ENCODE peak calls at places on chromosomes 13 and 19, in ten cellular contexts. F is H9; E is AG04450; R is dorsolateral prefrontal cortex; Q is breast epithelium; S is heart right ventricle; J is CD4-positive, alpha-beta memory T cell; U is Caco-2; T is colonic mucosa; X is left lung. K is an unnamed sample. For H3K27me3, the result is how much of the 10 kb centered on the place peaks cover.

GRCh38 chr13:40120288-40120687 is 464.8 kb downstream of the COG6 start:
- DNase-seq in R (no peak), T (no peak), Q (no peak), U (no peak), E (no peak), X (no peak), J (no peak), S (no peak), F (no peak), K (no peak)

GRCh38 chr13:106477303-106477702 is 58.2 kb downstream of the EFNB2 start:
- DNase-seq in Q (no peak), X (no peak), R (no peak), S (no peak), E (no peak), J (no peak), T (peak), F (no peak), U (no peak), K (peak)

GRCh38 chr13:22387899-22388298 is 717.0 kb downstream of the FGF9 start:
- DNase-seq in Q (no peak), R (no peak), S (no peak), F (no peak), J (no peak), U (no peak), T (no peak), E (no peak), X (no peak), K (no peak)

GRCh38 chr19:17610384-17610783 is 54.9 kb downstream of the COLGALT1 start:
- DNase-seq in U (no peak), F (no peak), J (peak), R (no peak), X (no peak), E (no peak), Q (no peak), T (no peak), S (no peak), K (peak)

GRCh38 chr13:53781941-53782340 is 753.3 kb downstream of the OLFM4 start:
- DNase-seq in X (no peak), U (no peak), T (no peak), F (peak), J (no peak), E (no peak), Q (no peak), R (no peak), S (no peak), K (no peak)

GRCh38 chr19:43634877-43635560 is 4.6 kb downstream of the CADM4 start:
- DNase-seq in X (peak), J (no peak), U (no peak), E (no peak), Q (no peak), S (no peak), T (no peak), R (peak), F (peak), K (no peak)

GRCh38 chr13:110106726-110107125 is 200.2 kb downstream of the COL4A1 start:
- DNase-seq in J (no peak), F (peak), R (peak), S (peak), X (no peak), U (no peak), E (no peak), Q (no peak), T (no peak), K (no peak)

GRCh38 chr13:77703426-77703825 is 5.9 kb downstream of the SLAIN1 start:
- DNase-seq in T (no peak), J (no peak), E (no peak), Q (no peak), S (no peak), R (no peak), X (no peak), U (no peak), F (no peak), K (no peak)

GRCh38 chr19:44512326-44513298 is 12.3 kb upstream of the ZNF180 start:
- DNase-seq in E (peak), X (no peak), T (peak), Q (no peak), U (peak), J (no peak), S (no peak), F (peak), R (no peak), K (peak)

GRCh38 chr19:39301021-39301420 is 4.8 kb downstream of the IFNL1 start:
- DNase-seq in U (peak), S (no peak), J (no peak), F (no peak), E (no peak), T (no peak), Q (no peak), R (no peak), X (no peak), K (no peak)
- H3K27me3 ChIP-seq in U (under half), S (half or more), J (under half), F (under half), E (under half), T (under half), Q (under half), R (under half), X (under half), K (under half)

DNA sequence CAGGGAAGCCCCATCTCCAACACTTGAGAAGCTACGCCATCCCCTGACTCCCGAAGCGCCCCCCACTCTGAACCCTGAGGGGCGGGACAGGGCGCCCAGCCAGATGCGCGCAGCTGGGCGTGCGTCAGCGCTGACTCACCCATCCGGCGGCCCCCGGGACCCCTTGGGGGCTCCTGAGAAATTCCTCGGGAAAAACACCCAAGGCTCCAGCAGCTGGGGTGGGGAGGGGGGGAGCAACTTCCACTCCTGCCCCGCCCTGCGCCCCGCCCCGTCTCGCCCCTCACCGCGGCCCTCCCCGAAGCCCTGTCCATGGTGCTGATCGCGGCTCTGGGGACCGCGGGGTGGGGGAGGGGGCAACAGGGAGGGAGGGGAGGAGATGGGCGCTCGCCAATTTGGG is 1.0 kb downstream of the COL5A3 start:
- DNase-seq in X (no peak), U (no peak), Q (no peak), S (peak), T (peak), R (no peak), F (peak), E (peak), J (peak), K (no peak)
- H3K27me3 ChIP-seq in X (under half), U (under half), Q (half or more), S (half or more), T (under half), R (half or more), F (under half), E (under half), J (under half), K (under half)

GRCh38 chr19:13670846-13671245 is 93.5 kb upstream of the MRI1 start:
- DNase-seq in T (no peak), E (no peak), R (no peak), S (no peak), J (no peak), Q (no peak), U (no peak), F (no peak), X (no peak), K (no peak)
- H3K27me3 ChIP-seq in T (under half), E (under half), R (under half), S (under half), J (under half), Q (under half), U (under half), F (under half), X (under half), K (under half)

DNA sequence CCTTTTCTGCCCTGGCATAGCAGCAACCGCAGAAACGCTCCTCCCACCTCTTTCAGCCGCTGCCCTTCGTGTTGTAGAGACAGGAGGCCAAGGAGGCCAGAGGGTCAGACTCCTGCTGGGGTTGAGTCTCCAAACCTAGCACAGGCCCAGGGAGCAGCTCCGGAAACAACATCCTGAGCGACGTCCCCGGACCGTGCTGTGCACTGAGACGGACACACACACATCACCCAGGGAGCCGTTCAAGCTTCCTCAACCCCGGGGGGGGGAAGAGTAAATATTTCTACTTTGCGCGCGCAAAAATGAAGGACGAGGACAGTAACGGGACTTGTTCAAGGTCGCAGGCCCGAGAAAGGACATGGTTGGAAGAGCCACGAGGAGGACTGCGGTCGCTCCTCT is 657 bp downstream of the ZNF550 start:
- DNase-seq in U (peak), T (peak), F (peak), E (no peak), X (no peak), S (peak), Q (no peak), J (no peak), R (no peak), K (peak)
- H3K27me3 ChIP-seq in U (under half), T (under half), F (under half), E (under half), X (under half), S (under half), Q (under half), J (under half), R (under half), K (under half)

GRCh38 chr19:40424637-40425449 is 949 bp downstream of the SERTAD1 start:
- DNase-seq in X (no peak), F (peak), E (no peak), Q (no peak), R (no peak), T (peak), U (no peak), S (no peak), J (no peak), K (peak)
- H3K27me3 ChIP-seq in X (under half), F (under half), E (under half), Q (under half), R (under half), T (under half), U (under half), S (under half), J (under half), K (under half)

GRCh38 chr13:91397595-91397994 is 826 bp upstream of the GPC5 start:
- DNase-seq in X (no peak), T (no peak), U (no peak), E (no peak), R (no peak), Q (no peak), S (no peak), J (no peak), F (no peak), K (no peak)
- H3K27me3 ChIP-seq in X (under half), T (under half), U (under half), E (under half), R (under half), Q (under half), S (half or more), J (under half), F (under half), K (under half)

GRCh38 chr13:111920932-111921705 is 145.8 kb upstream of the SOX1 start:
- DNase-seq in S (no peak), J (no peak), R (no peak), E (no peak), F (peak), U (no peak), T (no peak), Q (no peak), X (no peak), K (no peak)

GRCh38 chr13:111917901-111918300 is 149.0 kb upstream of the SOX1 start:
- DNase-seq in E (no peak), T (no peak), R (peak), J (no peak), Q (no peak), S (no peak), U (no peak), X (no peak), F (peak), K (no peak)

GRCh38 chr13:111919286-111919685 is 147.7 kb upstream of the SOX1 start:
- DNase-seq in J (no peak), Q (no peak), F (peak), U (no peak), X (no peak), R (peak), S (no peak), E (no peak), T (no peak), K (no peak)

GRCh38 chr13:111920306-111920931 is 146.5 kb upstream of the SOX1 start:
- DNase-seq in J (no peak), F (peak), S (no peak), E (no peak), X (no peak), R (peak), U (no peak), Q (no peak), T (no peak), K (no peak)

DNA sequence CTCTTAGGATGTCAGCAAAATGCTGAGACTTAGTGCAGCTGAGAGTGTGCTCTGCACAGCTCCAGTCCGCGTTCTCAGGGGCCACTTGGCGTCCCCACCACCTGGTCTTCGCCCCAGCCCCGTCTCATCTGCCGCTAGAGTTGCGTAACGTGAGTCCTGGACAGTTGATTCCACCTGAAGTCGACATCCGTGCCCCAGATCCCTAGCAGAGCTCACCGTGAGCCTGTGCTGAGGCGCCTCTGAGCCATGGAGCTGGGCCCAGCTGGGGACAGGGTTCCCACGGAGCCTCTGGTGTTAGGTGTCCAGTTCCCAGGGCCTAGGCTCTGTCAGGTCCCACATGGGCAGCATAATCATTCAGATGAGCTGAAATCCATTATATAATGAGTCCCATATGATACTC is 147.1 kb upstream of the SOX1 start:
- DNase-seq in Q (no peak), S (no peak), U (no peak), T (no peak), R (no peak), F (peak), J (no peak), X (no peak), E (no peak), K (no peak)
- H3K27me3 ChIP-seq in Q (under half), S (half or more), U (under half), T (under half), R (under half), F (under half), J (under half), X (under half), E (under half), K (under half)

GRCh38 chr13:109088528-109088927 is 459.1 kb downstream of the MYO16 start:
- DNase-seq in T (no peak), S (no peak), Q (no peak), J (no peak), X (peak), E (no peak), U (no peak), F (no peak), R (no peak), K (no peak)

GRCh38 chr13:109088101-109088500 is 458.7 kb downstream of the MYO16 start:
- DNase-seq in X (no peak), R (no peak), F (no peak), S (no peak), U (no peak), T (no peak), E (no peak), J (no peak), Q (no peak), K (no peak)

GRCh38 chr13:109096101-109096500 is 466.7 kb downstream of the MYO16 start:
- DNase-seq in F (no peak), S (no peak), Q (no peak), X (no peak), U (no peak), E (no peak), T (no peak), J (no peak), R (no peak), K (no peak)

GRCh38 chr13:109095126-109095525 is 465.7 kb downstream of the MYO16 start:
- DNase-seq in F (no peak), U (no peak), S (no peak), T (no peak), E (no peak), Q (no peak), X (no peak), J (no peak), R (no peak), K (no peak)

DNA sequence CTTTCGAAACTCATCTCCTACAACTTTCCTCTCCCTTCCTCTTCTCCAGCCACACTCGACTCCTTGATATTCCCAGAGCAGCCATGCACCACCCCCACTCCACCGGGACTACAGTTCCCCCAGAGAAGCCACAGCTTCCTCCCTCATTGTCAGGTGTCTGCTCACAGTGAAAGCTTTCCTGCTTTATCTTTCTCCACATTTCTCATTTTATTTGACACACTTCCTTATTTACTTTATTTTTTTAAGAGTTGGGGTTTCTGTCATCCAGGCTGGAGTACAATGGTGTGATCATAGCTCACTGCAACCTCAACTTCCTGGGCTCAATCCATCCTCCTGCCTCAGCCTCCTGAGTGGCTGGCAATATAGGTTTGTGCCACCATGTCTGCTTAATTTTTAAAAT is 464.6 kb downstream of the MYO16 start:
- DNase-seq in R (no peak), T (no peak), U (no peak), X (no peak), Q (no peak), E (no peak), J (no peak), F (no peak), S (no peak), K (no peak)
- H3K27me3 ChIP-seq in R (under half), T (under half), U (under half), X (under half), Q (under half), E (under half), J (under half), F (under half), S (under half), K (under half)

GRCh38 chr13:111338841-111339240 is 18.4 kb downstream of the TEX29 start:
- DNase-seq in Q (no peak), X (no peak), U (no peak), E (no peak), T (no peak), S (peak), F (peak), J (no peak), R (no peak), K (no peak)

GRCh38 chr13:111336666-111337065 is 16.2 kb downstream of the TEX29 start:
- DNase-seq in U (no peak), X (no peak), S (no peak), F (no peak), R (no peak), Q (no peak), J (no peak), T (no peak), E (no peak), K (no peak)

GRCh38 chr13:111339366-111340143 is 19.1 kb downstream of the TEX29 start:
- DNase-seq in F (peak), J (no peak), S (peak), X (no peak), T (peak), U (no peak), R (no peak), Q (no peak), E (no peak), K (no peak)

GRCh38 chr13:111337206-111337605 is 16.8 kb downstream of the TEX29 start:
- DNase-seq in S (peak), Q (no peak), T (no peak), F (peak), R (no peak), J (no peak), X (no peak), E (peak), U (no peak), K (no peak)

GRCh38 chr13:111337741-111338140 is 17.3 kb downstream of the TEX29 start:
- DNase-seq in F (peak), T (no peak), J (no peak), E (no peak), U (no peak), Q (no peak), R (no peak), S (peak), X (no peak), K (no peak)
- H3K27me3 ChIP-seq in F (under half), T (under half), J (under half), E (under half), U (under half), Q (under half), R (under half), S (under half), X (under half), K (under half)

DNA sequence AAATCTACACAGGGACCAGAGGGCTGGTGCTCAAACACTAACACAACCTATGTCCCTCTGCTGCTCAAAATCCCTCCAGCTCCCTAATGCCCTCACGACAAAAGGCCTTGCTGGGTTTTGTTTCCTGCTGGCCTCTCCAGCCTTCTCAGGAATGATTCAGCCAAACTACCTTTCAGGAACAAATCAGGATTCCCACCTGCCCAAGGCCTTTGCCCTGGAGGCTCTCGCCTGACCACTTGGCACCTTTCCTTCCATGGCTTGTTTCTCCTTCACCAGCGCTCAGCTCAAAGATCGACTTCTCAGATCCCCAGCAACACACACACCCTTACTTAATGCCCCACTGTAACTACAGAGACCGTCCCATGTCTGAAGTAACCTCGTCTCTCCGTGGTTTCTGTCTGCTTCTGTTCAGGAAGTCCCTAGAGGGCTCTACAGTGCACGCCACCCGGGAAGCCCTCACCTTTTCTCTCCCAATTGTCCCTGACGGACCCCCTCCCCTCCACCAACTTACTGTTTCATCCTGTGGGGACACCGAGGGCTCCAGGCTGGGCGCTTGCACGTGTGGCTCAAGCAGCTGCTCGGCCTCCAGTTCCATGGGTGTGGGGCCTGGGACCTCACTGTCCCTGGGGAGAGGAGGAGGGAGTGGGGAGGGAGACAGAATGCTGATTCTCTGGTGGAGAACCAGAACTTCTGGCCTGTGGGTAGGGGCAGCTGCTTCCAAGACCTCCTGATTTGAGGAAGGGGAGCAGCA is 3.3 kb upstream of the SIX5 start:
- DNase-seq in S (no peak), J (no peak), R (no peak), F (no peak), T (peak), U (no peak), X (no peak), E (no peak), Q (no peak), K (peak)
- H3K27me3 ChIP-seq in S (under half), J (under half), R (under half), F (under half), T (under half), U (under half), X (under half), E (under half), Q (under half), K (under half)

K was measured in small intestine.